ENCODE peak calls at places on chromosome X, in five cellular contexts. Z is sigmoid colon, A is occipital lobe, E is Calu3, V is pulmonary artery endothelial cell. I is an unnamed sample.

GRCh38 chrX:25068340-25068739 is 52.6 kb upstream of the ARX start:
- DNase-seq in Z (no peak), A (no peak), E (no peak), V (no peak), I (no peak)

GRCh38 chrX:103464071-103464773 is 55.1 kb downstream of the RAB40A start:
- DNase-seq in Z (no peak), A (peak), E (peak), V (no peak), I (peak)

GRCh38 chrX:154022716-154023115 is 3.0 kb upstream of the IRAK1 start:
- DNase-seq in Z (no peak), A (no peak), E (no peak), V (no peak), I (no peak)

GRCh38 chrX:21490341-21490740 is 116.1 kb downstream of the CNKSR2 start:
- DNase-seq in Z (no peak), A (no peak), E (no peak), V (no peak), I (no peak)

GRCh38 chrX:41010188-41010846 is 74.9 kb upstream of the USP9X start:
- DNase-seq in Z (peak), A (peak), E (peak), V (peak), I (peak)

GRCh38 chrX:1646009-1646408 is 31.1 kb downstream of the ASMT start:
- DNase-seq in Z (no peak), A (no peak), E (no peak), V (no peak), I (no peak)

GRCh38 chrX:2398341-2398656 is 102.5 kb downstream of the DHRSX start:
- DNase-seq in Z (no peak), A (no peak), E (no peak), V (no peak), I (no peak)

GRCh38 chrX:14936561-14936960 is 63.3 kb downstream of the MOSPD2 start:
- DNase-seq in Z (no peak), A (no peak), E (peak), V (no peak), I (no peak)

GRCh38 chrX:23989689-23990088 is 37.3 kb downstream of the KLHL15 start:
- DNase-seq in Z (no peak), A (no peak), E (no peak), V (no peak), I (no peak)

GRCh38 chrX:151753313-151754041 is 18.9 kb downstream of the CNGA2 start:
- DNase-seq in Z (peak), A (peak), E (peak), V (no peak), I (peak)

GRCh38 chrX:117892469-117892868 is 224.1 kb downstream of the KLHL13 start:
- DNase-seq in Z (no peak), A (no peak), E (no peak), V (no peak), I (no peak)

GRCh38 chrX:18873189-18873791 is 110.6 kb downstream of the PHKA2 start:
- DNase-seq in Z (peak), A (peak), E (no peak), V (no peak), I (peak)

GRCh38 chrX:35461164-35461563 is 337.0 kb upstream of the MAGEB16 start:
- DNase-seq in Z (no peak), A (no peak), E (no peak), V (no peak), I (no peak)

GRCh38 chrX:119809185-119809666 is 17.8 kb upstream of the RPL39 start:
- DNase-seq in Z (no peak), A (no peak), E (no peak), V (no peak), I (no peak)

GRCh38 chrX:72247206-72247944 is 8.5 kb upstream of the ERCC6L start:
- DNase-seq in Z (no peak), A (no peak), E (peak), V (no peak), I (peak)

GRCh38 chrX:150454508-150455219 is 91.5 kb downstream of the MAMLD1 start:
- DNase-seq in Z (no peak), A (no peak), E (no peak), V (no peak), I (no peak)

GRCh38 chrX:40887476-40887875 is 152.1 kb upstream of the MED14 start:
- DNase-seq in Z (no peak), A (no peak), E (no peak), V (no peak), I (no peak)

GRCh38 chrX:15451913-15452312 is 41.2 kb downstream of the PIR start:
- DNase-seq in Z (peak), A (no peak), E (no peak), V (no peak), I (no peak)

GRCh38 chrX:13102636-13103035 is 58.2 kb upstream of the FAM9C start:
- DNase-seq in Z (no peak), A (no peak), E (no peak), V (no peak), I (no peak)

GRCh38 chrX:140071037-140071436 is 105.7 kb upstream of the CXorf66 start:
- DNase-seq in Z (no peak), A (no peak), E (no peak), V (no peak), I (no peak)

GRCh38 chrX:125203737-125204578 is 115.7 kb upstream of the TEX13C start:
- DNase-seq in Z (no peak), A (peak), E (no peak), V (no peak), I (no peak)

GRCh38 chrX:17595456-17596035 is 141.7 kb upstream of the SCML1 start:
- DNase-seq in Z (no peak), A (no peak), E (peak), V (peak), I (peak)

GRCh38 chrX:155577682-155578081 is 35.1 kb downstream of the TMLHE start:
- DNase-seq in Z (no peak), A (no peak), E (no peak), V (no peak), I (no peak)

GRCh38 chrX:121011254-121011653 is 25.7 kb upstream of the CT47A1 start:
- DNase-seq in Z (no peak), A (no peak), E (no peak), V (no peak), I (no peak)

I was measured in lung microvascular endothelial cell.